ENCODE peak calls at places on chromosomes 12 and 14, in six cellular contexts. J is NCI-H1436 treated with DMSO at 0.1 percent for 48 hours, M is activated gamma-delta T cell treated with Interleukin-2 at 50 U/mL for 16 hours, B is nephron progenitor cell, H is GM20000, D is frontal cortex. Z is an unnamed sample.

GRCh38 chr14:23441076-23441475 is 5.6 kb upstream of the MYH7 start:
- DNase-seq in J (no peak), M (no peak), B (no peak), H (no peak), D (no peak), Z (no peak)

GRCh38 chr14:70871863-70872677 is 35.2 kb upstream of the PCNX1 start:
- DNase-seq in J (no peak), M (no peak), B (no peak), H (peak), D (no peak), Z (peak)

GRCh38 chr14:42110167-42110566 is 503.5 kb downstream of the LRFN5 start:
- DNase-seq in J (no peak), M (no peak), B (no peak), H (no peak), D (no peak), Z (peak)

GRCh38 chr12:39378346-39378745 is 64.6 kb downstream of the KIF21A start:
- DNase-seq in J (no peak), M (no peak), B (no peak), H (no peak), D (no peak), Z (no peak)

GRCh38 chr14:59150990-59151389 is 37.5 kb upstream of the DAAM1 start:
- DNase-seq in J (no peak), M (no peak), B (no peak), H (peak), D (no peak), Z (peak)

GRCh38 chr14:20855652-20856291 is 35.4 kb upstream of the RNASE3 start:
- DNase-seq in J (no peak), M (peak), B (peak), H (peak), D (peak), Z (peak)

GRCh38 chr12:68240975-68241374 is 12.4 kb downstream of the IL22 start:
- DNase-seq in J (no peak), M (peak), B (no peak), H (peak), D (no peak), Z (peak)

GRCh38 chr12:52826611-52827498 is 7.3 kb downstream of the KRT79 start:
- DNase-seq in J (no peak), M (no peak), B (no peak), H (no peak), D (no peak), Z (no peak)